ENCODE peak calls at places on chromosomes 5 and 9, in six cellular contexts. D is SK-N-SH, T is Panc1, Z is upper lobe of left lung, K is K562, R is GM23338. E is an unnamed sample.

GRCh38 chr9:19988281-19988680 is 199.4 kb upstream of the SLC24A2 start:
- DNase-seq in Z (no peak), R (no peak), K (no peak), T (no peak), D (no peak), E (no peak)

GRCh38 chr5:171801-172331 is 19.4 kb upstream of the LRRC14B start:
- DNase-seq in K (no peak), T (no peak), D (no peak), R (no peak), Z (peak; percentile 15), E (peak; percentile 47)

GRCh38 chr9:91197232-91198181 is 164.2 kb downstream of the AUH start:
- DNase-seq in D (no peak), K (peak; percentile 80), Z (peak; percentile 91), T (peak; percentile 62), R (peak; percentile 19), E (peak; percentile 85)

GRCh38 chr9:137463194-137463930 is 4.2 kb upstream of the NSMF start:
- DNase-seq in K (no peak), D (no peak), T (no peak), Z (no peak), R (no peak), E (no peak)

GRCh38 chr9:4837768-4838546 is 45.2 kb downstream of the RCL1 start:
- DNase-seq in T (no peak), D (no peak), K (no peak), R (no peak), Z (no peak), E (no peak)

GRCh38 chr9:95627802-95628201 is 111.0 kb upstream of the PTCH1 start:
- DNase-seq in Z (no peak), T (no peak), D (no peak), K (no peak), R (no peak), E (no peak)

GRCh38 chr9:19440823-19441580 is 32.2 kb downstream of the ACER2 start:
- DNase-seq in K (no peak), R (no peak), D (no peak), Z (no peak), T (no peak), E (no peak)

GRCh38 chr5:72121753-72122445 is 14.6 kb downstream of the MAP1B start:
- DNase-seq in Z (no peak), D (no peak), T (no peak), K (no peak), R (peak; percentile 54), E (no peak)

GRCh38 chr9:105678781-105679180 is 15.6 kb upstream of the TMEM38B start:
- DNase-seq in Z (no peak), R (no peak), K (no peak), D (no peak), T (no peak), E (no peak)

GRCh38 chr9:131590449-131590848 is 45.1 kb downstream of the PRRT1B start:
- DNase-seq in D (no peak), K (no peak), R (no peak), Z (no peak), T (no peak), E (no peak)

GRCh38 chr5:68267044-68267443 is 51.5 kb downstream of the PIK3R1 start:
- DNase-seq in Z (no peak), K (no peak), T (no peak), R (no peak), D (no peak), E (no peak)

GRCh38 chr5:54668096-54668495 is 150.5 kb downstream of the SNX18 start:
- DNase-seq in R (no peak), T (no peak), D (no peak), Z (no peak), K (no peak), E (no peak)

GRCh38 chr5:54671111-54671531 is 153.6 kb downstream of the SNX18 start:
- DNase-seq in T (no peak), R (no peak), K (no peak), Z (peak; percentile 65), D (no peak), E (no peak)

GRCh38 chr5:54669285-54669684 is 151.7 kb downstream of the SNX18 start:
- DNase-seq in R (no peak), D (no peak), T (no peak), Z (no peak), K (no peak), E (no peak)

GRCh38 chr5:54672867-54673266 is 155.3 kb downstream of the SNX18 start:
- DNase-seq in D (no peak), T (no peak), K (no peak), Z (no peak), R (no peak), E (no peak)

DNA sequence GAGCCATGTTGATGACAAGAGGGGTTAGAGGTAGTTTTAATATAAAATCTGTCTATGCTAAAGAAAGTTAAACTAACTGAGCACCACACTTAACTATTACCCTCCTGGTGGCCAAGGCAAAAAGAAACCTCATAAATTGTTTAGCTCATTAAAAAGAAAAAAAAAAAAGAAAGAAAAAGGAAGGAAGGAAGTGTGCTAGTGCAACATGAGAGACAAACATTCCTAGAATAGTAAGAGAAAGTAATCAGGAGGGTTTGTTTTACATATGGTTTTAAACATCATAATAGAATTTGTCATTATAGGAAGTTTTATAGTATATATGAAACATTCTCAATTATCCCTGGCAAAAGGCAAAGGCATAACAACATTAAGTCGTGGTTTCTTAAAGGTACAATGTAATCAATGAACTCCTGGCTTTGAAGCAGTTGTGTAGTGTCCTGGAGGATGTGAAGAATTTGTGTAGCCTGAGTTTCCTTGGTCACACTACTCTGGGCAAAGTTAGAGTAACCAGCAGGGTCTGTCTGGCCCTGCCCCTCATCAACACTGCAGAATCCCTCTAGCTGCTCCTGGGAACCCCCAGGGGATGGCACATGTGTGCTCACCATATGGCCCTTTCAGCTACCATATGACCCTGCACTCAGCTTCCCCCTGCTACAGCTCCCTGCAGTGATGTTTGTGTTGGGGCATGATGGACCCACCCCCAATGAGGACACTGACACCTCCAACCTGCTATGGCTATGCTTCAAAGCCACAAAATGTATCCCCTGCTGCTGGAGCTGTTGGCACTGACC is 152.5 kb downstream of the SNX18 start:
- DNase-seq in Z (no peak), K (no peak), T (no peak), R (no peak), D (no peak), E (no peak)
- H3K4me1 ChIP-seq in Z (peaks cover 21% of the 10 kb centered on the region), K (no peaks in the 10 kb centered on the region), T (no peaks in the 10 kb centered on the region), R (no peaks in the 10 kb centered on the region), D (no peaks in the 10 kb centered on the region), E (no peaks in the 10 kb centered on the region)

DNA sequence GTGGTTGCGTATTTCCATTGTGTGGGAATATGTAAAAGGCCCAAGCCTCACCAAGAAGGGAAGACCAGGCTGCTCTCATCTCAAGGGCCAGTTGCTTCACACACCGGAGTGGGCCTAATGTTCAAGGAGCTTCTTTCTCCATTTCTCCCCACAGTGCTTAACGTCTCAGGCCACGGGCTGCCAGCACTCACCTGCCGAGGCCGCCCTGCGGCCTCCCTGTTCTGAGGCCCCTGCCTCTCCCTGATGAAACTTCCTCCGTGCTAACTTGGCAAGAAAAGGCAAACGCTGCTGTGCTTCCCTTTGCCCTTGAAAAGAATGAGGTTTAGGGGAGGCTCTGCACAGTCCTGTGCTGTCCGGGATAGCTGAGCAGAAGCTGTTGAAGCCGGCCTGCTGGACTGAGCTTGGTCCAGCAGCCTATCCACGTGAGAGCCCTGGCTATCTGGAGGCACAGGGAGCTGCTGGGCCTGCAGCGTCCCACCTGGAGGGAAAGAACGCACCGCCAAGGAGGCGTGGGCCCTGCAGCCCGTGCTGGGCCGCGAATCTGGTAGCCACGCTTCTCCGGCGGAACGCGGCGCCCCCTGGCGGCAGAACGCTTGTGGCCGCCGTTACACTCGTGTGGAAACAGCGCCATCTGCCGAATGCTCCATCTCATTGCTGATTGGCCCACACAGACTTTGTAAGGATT is 73.5 kb upstream of the PRSS3 start:
- DNase-seq in Z (peak; percentile 85), K (peak; percentile 87), R (peak; percentile 93), T (peak; percentile 67), D (peak; percentile 82), E (peak; percentile 54)
- TF ChIP-seq POLR2AphosphoS5 in Z (no peak), K (no peak), R (no peak), T (no peak), D (no peak), E (peak; percentile 66)

GRCh38 chr5:119067338-119067737 is 3.5 kb upstream of the DMXL1 start:
- DNase-seq in Z (no peak), R (no peak), T (no peak), D (no peak), K (no peak), E (no peak)

GRCh38 chr5:119059740-119060255 is 11.1 kb upstream of the DMXL1 start:
- DNase-seq in R (no peak), K (peak; percentile 82), Z (no peak), T (no peak), D (no peak), E (no peak)

GRCh38 chr5:119058979-119059529 is 11.8 kb upstream of the DMXL1 start:
- DNase-seq in R (no peak), Z (no peak), K (no peak), T (no peak), D (no peak), E (no peak)

GRCh38 chr5:119063579-119064379 is 7.1 kb upstream of the DMXL1 start:
- DNase-seq in D (no peak), T (no peak), K (peak; percentile 55), R (no peak), Z (no peak), E (no peak)
- H3K4me3 ChIP-seq in D (no peak overlapping the region), T (no peak overlapping the region), K (no peak overlapping the region), R (no peak overlapping the region), Z (no peak overlapping the region), E (no peak overlapping the region)

GRCh38 chr9:99513441-99514112 is 291.5 kb downstream of the SEC61B start:
- DNase-seq in R (no peak), T (no peak), Z (peak; percentile 23), D (no peak), K (no peak), E (no peak)

GRCh38 chr9:99515087-99515486 is 293.0 kb downstream of the SEC61B start:
- DNase-seq in Z (peak; percentile 51), D (no peak), K (no peak), T (no peak), R (no peak), E (no peak)

GRCh38 chr9:99515874-99516656 is 294.0 kb downstream of the SEC61B start:
- DNase-seq in D (no peak), T (no peak), Z (no peak), R (no peak), K (no peak), E (no peak)

GRCh38 chr9:99511723-99512122 is 289.6 kb downstream of the SEC61B start:
- DNase-seq in K (no peak), T (no peak), D (no peak), R (peak; percentile 61), Z (no peak), E (no peak)

DNA sequence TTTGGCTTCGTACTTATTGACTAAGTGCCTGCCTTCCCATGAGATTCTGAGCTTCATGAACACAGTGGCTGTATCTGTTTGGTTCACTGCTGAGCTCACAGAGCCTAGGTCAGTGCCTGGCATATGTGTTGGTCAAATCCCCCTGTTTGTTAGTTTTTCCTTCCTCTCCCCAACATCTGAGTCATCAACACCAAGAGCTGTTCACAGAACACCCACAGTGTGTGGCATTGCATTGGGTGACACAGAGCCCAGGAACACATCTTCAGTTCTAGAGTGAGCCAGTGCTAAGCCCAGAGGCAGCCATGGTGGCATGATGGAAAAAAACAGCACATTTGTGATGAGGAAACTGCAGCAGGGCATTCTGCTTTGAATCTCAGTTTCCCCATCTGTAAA is 294.6 kb downstream of the SEC61B start:
- DNase-seq in K (no peak), D (no peak), R (no peak), T (no peak), Z (no peak), E (no peak)
- H3K4me1 ChIP-seq in K (no peaks in the 10 kb centered on the region), D (no peaks in the 10 kb centered on the region), R (no peaks in the 10 kb centered on the region), T (no peaks in the 10 kb centered on the region), Z (no peaks in the 10 kb centered on the region), E (no peaks in the 10 kb centered on the region)

E was measured in breast epithelium.